ENCODE peak calls at places on chromosomes 3 and 15, in five cellular contexts. One of them, this sample, is unnamed.

GRCh38 chr3:141431411-141432378 is 55.1 kb upstream of the RASA2 start:
- DNase-seq in DMS153: peak
- DNase-seq in activated T-cell treated with anti-CD3 and anti-CD28 coated beads, Interleukin-2, amount 50 U/mL, for 72 hours: no peak
- DNase-seq in left ventricle myocardium superior: no peak
- DNase-seq in fibroblast of pulmonary artery: no peak
- DNase-seq in this sample: no peak

GRCh38 chr3:71219744-71220638 is 363.5 kb downstream of the FOXP1 start:
- DNase-seq in fibroblast of pulmonary artery: no peak
- DNase-seq in left ventricle myocardium superior: no peak
- DNase-seq in DMS153: no peak
- DNase-seq in activated T-cell treated with anti-CD3 and anti-CD28 coated beads, Interleukin-2, amount 50 U/mL, for 72 hours: peak
- DNase-seq in this sample: no peak

GRCh38 chr3:138381950-138382715 is 33.8 kb downstream of the MRAS start:
- DNase-seq in DMS153: no peak
- DNase-seq in fibroblast of pulmonary artery: peak
- DNase-seq in activated T-cell treated with anti-CD3 and anti-CD28 coated beads, Interleukin-2, amount 50 U/mL, for 72 hours: no peak
- DNase-seq in left ventricle myocardium superior: peak
- DNase-seq in this sample: peak

GRCh38 chr3:181715601-181716340 is 4.0 kb downstream of the SOX2 start:
- DNase-seq in activated T-cell treated with anti-CD3 and anti-CD28 coated beads, Interleukin-2, amount 50 U/mL, for 72 hours: no peak
- DNase-seq in DMS153: no peak
- DNase-seq in left ventricle myocardium superior: no peak
- DNase-seq in fibroblast of pulmonary artery: no peak
- DNase-seq in this sample: no peak

GRCh38 chr15:51782357-51782896 is 31.0 kb downstream of the TMOD2 start:
- DNase-seq in DMS153: no peak
- DNase-seq in activated T-cell treated with anti-CD3 and anti-CD28 coated beads, Interleukin-2, amount 50 U/mL, for 72 hours: no peak
- DNase-seq in fibroblast of pulmonary artery: peak
- DNase-seq in left ventricle myocardium superior: no peak
- DNase-seq in this sample: no peak

GRCh38 chr3:165903885-165904284 is 66.7 kb upstream of the BCHE start:
- DNase-seq in fibroblast of pulmonary artery: peak
- DNase-seq in left ventricle myocardium superior: no peak
- DNase-seq in activated T-cell treated with anti-CD3 and anti-CD28 coated beads, Interleukin-2, amount 50 U/mL, for 72 hours: no peak
- DNase-seq in DMS153: no peak
- DNase-seq in this sample: no peak

GRCh38 chr15:78076231-78077052 is 1.1 kb downstream of the TBC1D2B start:
- DNase-seq in DMS153: no peak
- DNase-seq in left ventricle myocardium superior: no peak
- DNase-seq in fibroblast of pulmonary artery: no peak
- DNase-seq in activated T-cell treated with anti-CD3 and anti-CD28 coated beads, Interleukin-2, amount 50 U/mL, for 72 hours: no peak
- DNase-seq in this sample: no peak

GRCh38 chr15:88012233-88012632 is 244.3 kb downstream of the NTRK3 start:
- DNase-seq in left ventricle myocardium superior: peak
- DNase-seq in fibroblast of pulmonary artery: no peak
- DNase-seq in DMS153: no peak
- DNase-seq in activated T-cell treated with anti-CD3 and anti-CD28 coated beads, Interleukin-2, amount 50 U/mL, for 72 hours: no peak
- DNase-seq in this sample: no peak

GRCh38 chr3:64977308-64978100 is 289.7 kb upstream of the ADAMTS9 start:
- DNase-seq in fibroblast of pulmonary artery: peak
- DNase-seq in activated T-cell treated with anti-CD3 and anti-CD28 coated beads, Interleukin-2, amount 50 U/mL, for 72 hours: no peak
- DNase-seq in DMS153: no peak
- DNase-seq in left ventricle myocardium superior: no peak
- DNase-seq in this sample: peak

GRCh38 chr3:72195895-72196294 is 410.9 kb upstream of the PROK2 start:
- DNase-seq in activated T-cell treated with anti-CD3 and anti-CD28 coated beads, Interleukin-2, amount 50 U/mL, for 72 hours: no peak
- DNase-seq in fibroblast of pulmonary artery: no peak
- DNase-seq in left ventricle myocardium superior: no peak
- DNase-seq in DMS153: no peak
- DNase-seq in this sample: no peak

GRCh38 chr3:55283441-55283925 is 203.6 kb downstream of the WNT5A start:
- DNase-seq in DMS153: no peak
- DNase-seq in left ventricle myocardium superior: no peak
- DNase-seq in fibroblast of pulmonary artery: no peak
- DNase-seq in activated T-cell treated with anti-CD3 and anti-CD28 coated beads, Interleukin-2, amount 50 U/mL, for 72 hours: no peak
- DNase-seq in this sample: no peak

GRCh38 chr3:23600178-23600577 is 205.6 kb upstream of the UBE2E1 start:
- DNase-seq in left ventricle myocardium superior: no peak
- DNase-seq in activated T-cell treated with anti-CD3 and anti-CD28 coated beads, Interleukin-2, amount 50 U/mL, for 72 hours: no peak
- DNase-seq in fibroblast of pulmonary artery: peak
- DNase-seq in DMS153: no peak
- DNase-seq in this sample: no peak

GRCh38 chr15:68666812-68667450 is 88.1 kb downstream of the CORO2B start:
- DNase-seq in fibroblast of pulmonary artery: no peak
- DNase-seq in activated T-cell treated with anti-CD3 and anti-CD28 coated beads, Interleukin-2, amount 50 U/mL, for 72 hours: no peak
- DNase-seq in DMS153: no peak
- DNase-seq in left ventricle myocardium superior: no peak
- DNase-seq in this sample: no peak

GRCh38 chr15:73647259-73648026 is 14.3 kb upstream of the NPTN start:
- DNase-seq in DMS153: no peak
- DNase-seq in fibroblast of pulmonary artery: no peak
- DNase-seq in activated T-cell treated with anti-CD3 and anti-CD28 coated beads, Interleukin-2, amount 50 U/mL, for 72 hours: no peak
- DNase-seq in left ventricle myocardium superior: no peak
- DNase-seq in this sample: no peak

GRCh38 chr3:8990266-8991215 is 27.3 kb upstream of the RAD18 start:
- DNase-seq in left ventricle myocardium superior: no peak
- DNase-seq in DMS153: no peak
- DNase-seq in activated T-cell treated with anti-CD3 and anti-CD28 coated beads, Interleukin-2, amount 50 U/mL, for 72 hours: no peak
- DNase-seq in fibroblast of pulmonary artery: peak
- DNase-seq in this sample: no peak

GRCh38 chr3:10774825-10775224 is 41.2 kb upstream of the SLC6A11 start:
- DNase-seq in activated T-cell treated with anti-CD3 and anti-CD28 coated beads, Interleukin-2, amount 50 U/mL, for 72 hours: no peak
- DNase-seq in left ventricle myocardium superior: no peak
- DNase-seq in DMS153: no peak
- DNase-seq in fibroblast of pulmonary artery: no peak
- DNase-seq in this sample: no peak

GRCh38 chr15:84104853-84105252 is 130.7 kb upstream of the GOLGA6L4 start:
- DNase-seq in activated T-cell treated with anti-CD3 and anti-CD28 coated beads, Interleukin-2, amount 50 U/mL, for 72 hours: no peak
- DNase-seq in DMS153: no peak
- DNase-seq in fibroblast of pulmonary artery: no peak
- DNase-seq in left ventricle myocardium superior: no peak
- DNase-seq in this sample: no peak

GRCh38 chr3:184785106-184785505 is 26.9 kb upstream of the VPS8 start:
- DNase-seq in DMS153: no peak
- DNase-seq in left ventricle myocardium superior: no peak
- DNase-seq in activated T-cell treated with anti-CD3 and anti-CD28 coated beads, Interleukin-2, amount 50 U/mL, for 72 hours: no peak
- DNase-seq in fibroblast of pulmonary artery: no peak
- DNase-seq in this sample: no peak

GRCh38 chr15:78006567-78007205 is 70.8 kb downstream of the TBC1D2B start:
- DNase-seq in activated T-cell treated with anti-CD3 and anti-CD28 coated beads, Interleukin-2, amount 50 U/mL, for 72 hours: no peak
- DNase-seq in left ventricle myocardium superior: peak
- DNase-seq in fibroblast of pulmonary artery: no peak
- DNase-seq in DMS153: no peak
- DNase-seq in this sample: no peak

GRCh38 chr3:111695584-111696213 is 100.6 kb upstream of the ZBED2 start:
- DNase-seq in left ventricle myocardium superior: no peak
- DNase-seq in DMS153: no peak
- DNase-seq in fibroblast of pulmonary artery: peak
- DNase-seq in activated T-cell treated with anti-CD3 and anti-CD28 coated beads, Interleukin-2, amount 50 U/mL, for 72 hours: no peak
- DNase-seq in this sample: no peak

GRCh38 chr3:155019576-155019975 is 60.5 kb upstream of the MME start:
- DNase-seq in DMS153: no peak
- DNase-seq in fibroblast of pulmonary artery: no peak
- DNase-seq in left ventricle myocardium superior: no peak
- DNase-seq in activated T-cell treated with anti-CD3 and anti-CD28 coated beads, Interleukin-2, amount 50 U/mL, for 72 hours: no peak
- DNase-seq in this sample: no peak

GRCh38 chr3:194072691-194073279 is 63.2 kb upstream of the HES1 start:
- DNase-seq in activated T-cell treated with anti-CD3 and anti-CD28 coated beads, Interleukin-2, amount 50 U/mL, for 72 hours: no peak
- DNase-seq in fibroblast of pulmonary artery: no peak
- DNase-seq in left ventricle myocardium superior: no peak
- DNase-seq in DMS153: no peak
- DNase-seq in this sample: no peak

GRCh38 chr15:90685688-90686434 is 31.3 kb upstream of the BLM start:
- DNase-seq in fibroblast of pulmonary artery: no peak
- DNase-seq in DMS153: no peak
- DNase-seq in activated T-cell treated with anti-CD3 and anti-CD28 coated beads, Interleukin-2, amount 50 U/mL, for 72 hours: no peak
- DNase-seq in left ventricle myocardium superior: no peak
- DNase-seq in this sample: no peak

GRCh38 chr3:3196148-3196861 is 16.8 kb upstream of the CRBN start:
- DNase-seq in fibroblast of pulmonary artery: peak
- DNase-seq in activated T-cell treated with anti-CD3 and anti-CD28 coated beads, Interleukin-2, amount 50 U/mL, for 72 hours: no peak
- DNase-seq in left ventricle myocardium superior: no peak
- DNase-seq in DMS153: no peak
- DNase-seq in this sample: no peak

GRCh38 chr3:12875857-12876451 is 34.6 kb upstream of the RPL32 start:
- DNase-seq in DMS153: no peak
- DNase-seq in fibroblast of pulmonary artery: no peak
- DNase-seq in left ventricle myocardium superior: peak
- DNase-seq in activated T-cell treated with anti-CD3 and anti-CD28 coated beads, Interleukin-2, amount 50 U/mL, for 72 hours: peak
- DNase-seq in this sample: no peak

GRCh38 chr15:78446551-78446950 is 8.5 kb downstream of the IREB2 start:
- DNase-seq in activated T-cell treated with anti-CD3 and anti-CD28 coated beads, Interleukin-2, amount 50 U/mL, for 72 hours: no peak
- DNase-seq in left ventricle myocardium superior: no peak
- DNase-seq in fibroblast of pulmonary artery: no peak
- DNase-seq in DMS153: no peak
- DNase-seq in this sample: no peak

GRCh38 chr3:146739203-146739671 is 134.1 kb upstream of the PLSCR5 start:
- DNase-seq in fibroblast of pulmonary artery: no peak
- DNase-seq in activated T-cell treated with anti-CD3 and anti-CD28 coated beads, Interleukin-2, amount 50 U/mL, for 72 hours: no peak
- DNase-seq in left ventricle myocardium superior: no peak
- DNase-seq in DMS153: no peak
- DNase-seq in this sample: no peak

GRCh38 chr15:82647835-82648256 is 683 bp upstream of the CPEB1 start:
- DNase-seq in left ventricle myocardium superior: no peak
- DNase-seq in activated T-cell treated with anti-CD3 and anti-CD28 coated beads, Interleukin-2, amount 50 U/mL, for 72 hours: peak
- DNase-seq in fibroblast of pulmonary artery: no peak
- DNase-seq in DMS153: no peak
- DNase-seq in this sample: peak

GRCh38 chr3:148459931-148460513 is 237.7 kb upstream of the AGTR1 start:
- DNase-seq in DMS153: no peak
- DNase-seq in activated T-cell treated with anti-CD3 and anti-CD28 coated beads, Interleukin-2, amount 50 U/mL, for 72 hours: no peak
- DNase-seq in left ventricle myocardium superior: no peak
- DNase-seq in fibroblast of pulmonary artery: peak
- DNase-seq in this sample: no peak

GRCh38 chr3:129308636-129309035 is 30.0 kb downstream of the HMCES start:
- DNase-seq in left ventricle myocardium superior: no peak
- DNase-seq in activated T-cell treated with anti-CD3 and anti-CD28 coated beads, Interleukin-2, amount 50 U/mL, for 72 hours: no peak
- DNase-seq in DMS153: no peak
- DNase-seq in fibroblast of pulmonary artery: no peak
- DNase-seq in this sample: no peak

GRCh38 chr3:133040696-133041523 is 2.7 kb downstream of the TMEM108 start:
- DNase-seq in DMS153: peak
- DNase-seq in left ventricle myocardium superior: peak
- DNase-seq in fibroblast of pulmonary artery: peak
- DNase-seq in activated T-cell treated with anti-CD3 and anti-CD28 coated beads, Interleukin-2, amount 50 U/mL, for 72 hours: peak
- DNase-seq in this sample: no peak

GRCh38 chr15:47801522-47801921 is 84.2 kb downstream of the SEMA6D start:
- DNase-seq in left ventricle myocardium superior: no peak
- DNase-seq in activated T-cell treated with anti-CD3 and anti-CD28 coated beads, Interleukin-2, amount 50 U/mL, for 72 hours: no peak
- DNase-seq in fibroblast of pulmonary artery: no peak
- DNase-seq in DMS153: peak
- DNase-seq in this sample: no peak

GRCh38 chr3:16658933-16659793 is 53.9 kb upstream of the DAZL start:
- DNase-seq in fibroblast of pulmonary artery: no peak
- DNase-seq in DMS153: no peak
- DNase-seq in activated T-cell treated with anti-CD3 and anti-CD28 coated beads, Interleukin-2, amount 50 U/mL, for 72 hours: no peak
- DNase-seq in left ventricle myocardium superior: no peak
- DNase-seq in this sample: no peak

GRCh38 chr3:117105650-117106049 is 396.1 kb downstream of the TUSC7 start:
- DNase-seq in fibroblast of pulmonary artery: peak
- DNase-seq in left ventricle myocardium superior: no peak
- DNase-seq in activated T-cell treated with anti-CD3 and anti-CD28 coated beads, Interleukin-2, amount 50 U/mL, for 72 hours: no peak
- DNase-seq in DMS153: no peak
- DNase-seq in this sample: no peak